ENCODE peak calls at places on chromosomes 5 and 9, in ten cellular contexts. Z, U, S, E, J, L, F, X, I and N are unnamed samples.

GRCh38 chr9:103242025-103242424 is 246.9 kb downstream of the CYLC2 start:
- DNase-seq in J (no peak), E (no peak), F (no peak), S (no peak), X (no peak), L (no peak), Z (no peak), I (peak; percentile 24), U (peak; percentile 88), N (no peak)

GRCh38 chr9:22169732-22170131 is 160.6 kb upstream of the CDKN2B start:
- DNase-seq in E (no peak), X (peak; percentile 3), L (no peak), U (no peak), F (no peak), Z (peak; percentile 27), I (no peak), S (no peak), J (no peak), N (no peak)

GRCh38 chr9:87827341-87827740 is 55.3 kb upstream of the SPATA31E1 start:
- DNase-seq in L (no peak), X (no peak), E (no peak), U (no peak), I (no peak), S (no peak), J (no peak), F (peak; percentile 19), Z (no peak), N (no peak)

GRCh38 chr9:135070198-135070951 is 17.1 kb upstream of the OLFM1 start:
- DNase-seq in S (no peak), Z (no peak), E (no peak), I (no peak), U (peak; percentile 14), X (peak; percentile 21), J (no peak), L (no peak), F (no peak), N (peak; percentile 13)

GRCh38 chr5:32020271-32020670 is 153.8 kb downstream of the GOLPH3 start:
- DNase-seq in F (no peak), I (no peak), X (no peak), E (no peak), S (no peak), Z (peak; percentile 42), J (no peak), L (no peak), U (no peak), N (no peak)

GRCh38 chr9:125525846-125526619 is 181.0 kb downstream of the MAPKAP1 start:
- DNase-seq in L (no peak), S (no peak), I (peak; percentile 47), E (no peak), F (no peak), U (no peak), Z (no peak), X (no peak), J (no peak), N (no peak)

GRCh38 chr9:131282688-131283422 is 6.5 kb upstream of the FAM78A start:
- DNase-seq in X (no peak), F (no peak), U (peak; percentile 39), I (no peak), E (no peak), J (no peak), Z (no peak), L (no peak), S (peak; percentile 21), N (no peak)

GRCh38 chr5:178808886-178809285 is 50.9 kb upstream of the ZNF354B start:
- DNase-seq in U (no peak), X (no peak), F (no peak), S (no peak), J (no peak), E (no peak), Z (no peak), I (no peak), L (no peak), N (no peak)

GRCh38 chr9:76583256-76583655 is 124.3 kb downstream of the GCNT1 start:
- DNase-seq in Z (no peak), L (no peak), I (no peak), F (no peak), J (no peak), S (no peak), U (no peak), X (no peak), E (no peak), N (no peak)

GRCh38 chr5:116553366-116553765 is 21.3 kb downstream of the SEMA6A start:
- DNase-seq in S (no peak), F (no peak), L (no peak), I (no peak), Z (no peak), J (no peak), X (peak; percentile 88), E (no peak), U (no peak), N (no peak)

GRCh38 chr9:136656795-136657611 is 5.7 kb upstream of the EGFL7 start:
- DNase-seq in F (no peak), X (no peak), I (no peak), S (no peak), L (no peak), U (peak; percentile 25), E (no peak), Z (peak; percentile 34), J (no peak), N (no peak)

GRCh38 chr9:77087506-77087905 is 68.1 kb downstream of the FOXB2 start:
- DNase-seq in S (no peak), E (no peak), I (no peak), Z (no peak), X (no peak), U (no peak), J (no peak), F (no peak), L (no peak), N (no peak)

GRCh38 chr5:84450617-84451414 is 66.1 kb upstream of the EDIL3 start:
- DNase-seq in X (peak; percentile 12), U (peak; percentile 2), F (no peak), Z (no peak), J (no peak), I (no peak), L (no peak), S (no peak), E (no peak), N (peak; percentile 32)

GRCh38 chr5:54385994-54386393 is 69.5 kb upstream of the HSPB3 start:
- DNase-seq in Z (no peak), S (no peak), J (no peak), E (no peak), X (no peak), I (no peak), F (no peak), L (no peak), U (no peak), N (no peak)

GRCh38 chr9:115614931-115615401 is 497.0 kb upstream of the TNC start:
- DNase-seq in L (no peak), Z (no peak), X (no peak), E (no peak), U (no peak), S (no peak), F (no peak), I (peak; percentile 36), J (no peak), N (no peak)

GRCh38 chr5:116378007-116378831 is 196.4 kb downstream of the SEMA6A start:
- DNase-seq in U (peak; percentile 95), L (no peak), X (no peak), J (no peak), S (no peak), I (no peak), Z (no peak), E (peak; percentile 89), F (no peak), N (peak; percentile 8)

GRCh38 chr5:149719666-149720065 is 10.4 kb upstream of the PPARGC1B start:
- DNase-seq in S (no peak), U (peak; percentile 1), E (no peak), I (no peak), F (no peak), L (no peak), J (no peak), Z (no peak), X (peak; percentile 28), N (no peak)

GRCh38 chr5:139955053-139955605 is 88.0 kb downstream of the NRG2 start:
- DNase-seq in I (no peak), E (no peak), L (no peak), X (no peak), S (no peak), J (no peak), U (no peak), Z (no peak), F (no peak), N (no peak)

GRCh38 chr5:163619951-163620350 is 114.5 kb downstream of the MAT2B start:
- DNase-seq in Z (no peak), U (peak; percentile 12), X (no peak), S (no peak), E (peak; percentile 31), F (no peak), I (no peak), L (no peak), J (no peak), N (no peak)

GRCh38 chr9:125246261-125246667 is 5.1 kb upstream of the HSPA5 start:
- DNase-seq in E (no peak), L (no peak), F (no peak), I (no peak), U (no peak), J (no peak), S (no peak), Z (no peak), X (no peak), N (no peak)

GRCh38 chr5:19891658-19892057 is 96.3 kb downstream of the CDH18 start:
- DNase-seq in J (no peak), I (peak; percentile 3), F (no peak), U (peak; percentile 14), S (no peak), E (no peak), L (no peak), Z (no peak), X (no peak), N (no peak)

GRCh38 chr5:170971-171800 is 20.1 kb upstream of the LRRC14B start:
- DNase-seq in U (no peak), I (no peak), E (no peak), L (no peak), S (no peak), J (no peak), F (no peak), Z (no peak), X (no peak), N (no peak)

GRCh38 chr9:36319183-36319582 is 60.9 kb upstream of the GNE start:
- DNase-seq in J (no peak), Z (no peak), F (no peak), X (no peak), U (no peak), L (no peak), S (no peak), I (no peak), E (no peak), N (no peak)

GRCh38 chr9:88387733-88388202 is 476 bp upstream of the SPIN1 start:
- DNase-seq in F (no peak), Z (no peak), S (peak; percentile 11), J (no peak), X (peak; percentile 64), U (peak; percentile 95), E (peak; percentile 66), L (peak; percentile 39), I (peak; percentile 45), N (peak; percentile 12)

GRCh38 chr5:134086943-134087305 is 27.6 kb upstream of the TCF7 start:
- DNase-seq in I (no peak), L (peak; percentile 82), E (no peak), J (peak; percentile 78), U (no peak), S (peak; percentile 62), X (no peak), F (no peak), Z (no peak), N (no peak)

GRCh38 chr9:100309992-100310391 is 42.8 kb downstream of the TEX10 start:
- DNase-seq in J (no peak), S (no peak), Z (no peak), E (no peak), X (no peak), U (no peak), L (no peak), F (peak; percentile 23), I (no peak), N (no peak)

GRCh38 chr5:103434057-103434456 is 128.5 kb downstream of the NUDT12 start:
- DNase-seq in L (no peak), J (no peak), X (no peak), I (no peak), S (no peak), E (no peak), U (no peak), Z (no peak), F (no peak), N (peak; percentile 26)

GRCh38 chr9:130275156-130275555 is 9.6 kb downstream of the HMCN2 start:
- DNase-seq in E (no peak), F (no peak), J (no peak), Z (no peak), S (no peak), X (no peak), L (no peak), U (no peak), I (no peak), N (no peak)